ENCODE peak calls at places on chromosome 7, in five cellular contexts. Z is transverse colon, T is GM06990, N is cardiac muscle cell, Q is upper lobe of right lung. L is an unnamed sample. For H3K36me3, the result is how much of the 10 kb centered on the place peaks cover.

GRCh38 chr7:45007571-45008328 is 7.7 kb downstream of the CCM2 start:
- DNase-seq in Z (no peak), Q (peak), T (no peak), N (no peak), L (no peak)

GRCh38 chr7:44121761-44122420 is 1.5 kb downstream of the POLD2 start:
- DNase-seq in N (no peak), Z (no peak), Q (peak), T (no peak), L (no peak)

GRCh38 chr7:98556288-98556687 is 60.8 kb upstream of the NPTX2 start:
- DNase-seq in Z (no peak), T (no peak), Q (no peak), N (no peak), L (no peak)

GRCh38 chr7:131431289-131431688 is 103.6 kb downstream of the MKLN1 start:
- DNase-seq in N (peak), Z (peak), T (no peak), Q (no peak), L (peak)

GRCh38 chr7:141012696-141013344 is 1.9 kb downstream of the MRPS33 start:
- DNase-seq in Z (no peak), Q (no peak), N (no peak), T (no peak), L (no peak)

GRCh38 chr7:19249281-19249680 is 104.1 kb upstream of the FERD3L start:
- DNase-seq in Q (no peak), T (no peak), N (peak), Z (no peak), L (no peak)

GRCh38 chr7:33836797-33837355 is 68.5 kb upstream of the BMPER start:
- DNase-seq in Q (no peak), Z (no peak), T (no peak), N (no peak), L (peak)

GRCh38 chr7:71633571-71634008 is 501.6 kb downstream of the GALNT17 start:
- DNase-seq in Z (no peak), T (peak), N (peak), Q (no peak), L (no peak)

DNA sequence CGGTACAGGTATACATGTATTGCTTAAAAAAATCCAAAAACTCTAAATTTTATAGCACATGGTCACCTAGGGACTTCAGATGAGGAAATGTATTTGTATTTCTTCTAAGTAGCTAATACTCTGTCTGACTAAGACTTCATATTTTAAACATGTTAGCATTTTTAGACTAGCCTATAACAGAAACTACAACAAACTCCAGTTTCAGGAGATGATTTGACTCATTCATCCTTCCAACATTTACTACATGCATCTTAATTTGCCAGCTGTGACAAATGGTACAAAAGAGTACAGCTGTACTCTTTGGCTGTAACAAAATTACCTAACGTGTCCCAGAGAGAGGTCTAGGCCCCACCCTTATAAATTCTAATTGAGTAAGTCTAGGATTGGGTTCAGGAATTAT is 22.2 kb downstream of the TMEM209 start:
- DNase-seq in Z (no peak), T (peak), N (no peak), Q (no peak), L (no peak)
- H3K36me3 ChIP-seq in Z (under half), T (under half), N (under half), Q (half or more), L (under half)

GRCh38 chr7:895451-896052 is 19.2 kb downstream of the GET4 start:
- DNase-seq in T (no peak), Q (no peak), N (no peak), Z (no peak), L (no peak)
- H3K36me3 ChIP-seq in T (under half), Q (half or more), N (under half), Z (under half), L (under half)

GRCh38 chr7:152149363-152149762 is 123.9 kb downstream of the GALNT11 start:
- DNase-seq in Z (no peak), T (no peak), Q (no peak), N (no peak), L (no peak)
- H3K36me3 ChIP-seq in Z (under half), T (under half), Q (half or more), N (half or more), L (under half)

DNA sequence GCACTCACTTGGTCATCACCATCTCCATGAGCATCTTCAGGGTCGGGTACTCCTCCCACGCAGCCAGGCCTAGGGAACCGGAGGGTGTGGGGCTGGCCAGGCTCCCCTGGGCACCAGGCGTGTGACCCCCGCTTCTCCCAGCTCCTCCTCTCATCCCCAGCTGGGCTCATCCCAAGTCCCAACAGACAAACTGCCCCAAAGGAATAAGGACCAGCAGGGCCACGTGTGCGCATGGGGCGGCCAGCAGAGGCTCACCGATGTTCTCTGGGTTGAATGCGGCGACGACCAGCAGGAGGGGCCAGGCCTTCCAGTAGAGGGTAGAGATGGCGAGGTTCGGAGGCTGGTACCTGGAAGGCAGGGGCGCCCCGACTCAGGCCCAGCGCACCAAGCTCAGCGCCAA is 14.9 kb downstream of the INTS1 start:
- DNase-seq in T (no peak), N (no peak), Z (no peak), Q (no peak), L (no peak)
- H3K36me3 ChIP-seq in T (under half), N (under half), Z (under half), Q (half or more), L (under half)

L was measured in testis.